ENCODE peak calls at places on chromosomes 2 and 18, in seven cellular contexts. C is nephron progenitor cell; I is SK-N-DZ; L is effector CD4-positive, alpha-beta T cell; P is HCEC 1CT; A is activated CD4-positive, CD25-positive, alpha-beta regulatory T cell; X is NCI-H774. U is an unnamed sample.

GRCh38 chr2:29601872-29602271 is 319.5 kb downstream of the ALK start:
- DNase-seq in C (no peak), I (no peak), A (no peak), P (peak; percentile 68), X (no peak), L (no peak), U (no peak)

GRCh38 chr2:9757430-9758287 is 85.6 kb upstream of the TAF1B start:
- DNase-seq in I (no peak), L (no peak), P (no peak), A (no peak), X (no peak), C (peak; percentile 59), U (no peak)

GRCh38 chr18:39990540-39990939 is 1964.5 kb upstream of the PIK3C3 start:
- DNase-seq in X (no peak), I (no peak), P (no peak), L (no peak), C (no peak), A (no peak), U (no peak)

GRCh38 chr2:197309369-197310231 is 980 bp downstream of the ANKRD44 start:
- DNase-seq in I (peak; percentile 47), P (no peak), L (peak; percentile 29), X (no peak), C (no peak), A (no peak), U (no peak)

GRCh38 chr18:42174909-42175308 is 219.9 kb downstream of the PIK3C3 start:
- DNase-seq in P (no peak), L (no peak), C (peak; percentile 50), X (no peak), I (no peak), A (no peak), U (no peak)

GRCh38 chr2:207154556-207155179 is 11.1 kb downstream of the KLF7 start:
- DNase-seq in I (peak; percentile 73), C (no peak), A (no peak), X (no peak), P (no peak), L (no peak), U (no peak)

GRCh38 chr18:57353940-57354461 is 1.6 kb downstream of the ST8SIA3 start:
- DNase-seq in I (peak; percentile 52), C (peak; percentile 93), P (no peak), L (no peak), A (no peak), X (peak; percentile 31), U (no peak)

GRCh38 chr2:178391701-178392100 is 59.3 kb downstream of the PRKRA start:
- DNase-seq in L (no peak), C (no peak), I (no peak), P (no peak), A (no peak), X (no peak), U (no peak)

GRCh38 chr2:118003396-118003824 is 10.5 kb downstream of the CCDC93 start:
- DNase-seq in I (peak; percentile 79), P (peak; percentile 66), A (no peak), X (peak; percentile 2), L (peak; percentile 51), C (peak; percentile 50), U (peak; percentile 56)

GRCh38 chr2:16943279-16943958 is 277.8 kb upstream of the CYRIA start:
- DNase-seq in X (no peak), I (no peak), L (no peak), A (no peak), P (no peak), C (no peak), U (peak; percentile 77)

GRCh38 chr18:46051731-46052461 is 20.2 kb downstream of the PSTPIP2 start:
- DNase-seq in A (no peak), P (peak; percentile 24), L (no peak), I (no peak), X (no peak), C (no peak), U (peak; percentile 79)

GRCh38 chr2:42569116-42569711 is 782 bp downstream of the MTA3 start:
- DNase-seq in A (no peak), P (peak; percentile 22), L (no peak), X (peak; percentile 18), C (peak; percentile 27), I (no peak), U (no peak)

GRCh38 chr2:227703280-227703732 is 14.5 kb downstream of the SLC19A3 start:
- DNase-seq in A (no peak), P (peak; percentile 39), C (no peak), X (peak; percentile 13), I (no peak), L (no peak), U (no peak)

GRCh38 chr18:8824846-8825245 is 119.5 kb downstream of the MTCL1 start:
- DNase-seq in C (no peak), I (no peak), P (no peak), X (no peak), L (no peak), A (no peak), U (no peak)

GRCh38 chr2:25894135-25894830 is 16.0 kb upstream of the ASXL2 start:
- DNase-seq in X (no peak), C (no peak), P (peak; percentile 50), I (no peak), A (no peak), L (no peak), U (no peak)

GRCh38 chr18:54774971-54775665 is 53.2 kb upstream of the RAB27B start:
- DNase-seq in X (no peak), L (no peak), A (no peak), P (peak; percentile 32), I (no peak), C (no peak), U (no peak)

GRCh38 chr18:70337139-70337972 is 48.5 kb downstream of the SOCS6 start:
- DNase-seq in C (no peak), X (no peak), P (peak; percentile 86), I (no peak), L (no peak), A (no peak), U (no peak)

GRCh38 chr2:71455741-71456569 is 2.6 kb downstream of the DYSF start:
- DNase-seq in P (no peak), C (peak; percentile 46), L (no peak), X (no peak), A (no peak), I (no peak), U (no peak)

GRCh38 chr2:31028415-31028814 is 109.8 kb downstream of the GALNT14 start:
- DNase-seq in A (no peak), C (no peak), X (no peak), L (no peak), I (no peak), P (no peak), U (no peak)

GRCh38 chr2:10773841-10774341 is 38.7 kb downstream of the PDIA6 start:
- DNase-seq in A (no peak), C (no peak), P (no peak), L (no peak), X (no peak), I (no peak), U (no peak)

GRCh38 chr2:205868773-205869333 is 186.6 kb downstream of the NRP2 start:
- DNase-seq in A (no peak), X (no peak), L (no peak), C (no peak), P (peak; percentile 69), I (no peak), U (no peak)

GRCh38 chr2:110807520-110807919 is 75.1 kb downstream of the ACOXL start:
- DNase-seq in X (no peak), A (no peak), P (peak; percentile 13), I (no peak), C (no peak), L (no peak), U (no peak)

GRCh38 chr18:50594931-50595330 is 35.0 kb downstream of the MAPK4 start:
- DNase-seq in C (no peak), P (peak; percentile 2), I (no peak), A (no peak), L (no peak), X (no peak), U (no peak)

GRCh38 chr2:30714811-30715709 is 92.2 kb downstream of the CAPN13 start:
- DNase-seq in X (no peak), P (no peak), I (no peak), C (no peak), L (no peak), A (no peak), U (no peak)

GRCh38 chr2:158024288-158024898 is 77.3 kb upstream of the UPP2 start:
- DNase-seq in L (peak; percentile 25), I (peak; percentile 86), A (peak; percentile 10), P (peak; percentile 27), C (peak; percentile 66), X (peak; percentile 25), U (no peak)

GRCh38 chr2:27954261-27954673 is 63.7 kb downstream of the BABAM2 start:
- DNase-seq in I (no peak), C (no peak), P (peak; percentile 55), X (no peak), A (no peak), L (no peak), U (no peak)

GRCh38 chr18:76689646-76690264 is 132.6 kb upstream of the ZNF236 start:
- DNase-seq in I (no peak), L (no peak), P (no peak), C (no peak), X (no peak), A (no peak), U (no peak)

GRCh38 chr2:158403237-158403636 is 53.3 kb downstream of the CCDC148 start:
- DNase-seq in P (no peak), X (no peak), A (no peak), I (no peak), L (no peak), C (no peak), U (peak; percentile 6)

GRCh38 chr2:46854260-46854659 is 61.3 kb downstream of the MCFD2 start:
- DNase-seq in P (no peak), L (no peak), I (no peak), A (no peak), X (no peak), C (no peak), U (no peak)

GRCh38 chr18:35862115-35862640 is 110.3 kb upstream of the RMP24 start:
- DNase-seq in A (no peak), C (no peak), I (no peak), P (no peak), X (no peak), L (no peak), U (no peak)

GRCh38 chr2:111705711-111706323 is 178.2 kb downstream of the ANAPC1 start:
- DNase-seq in A (no peak), I (no peak), L (no peak), P (peak; percentile 86), X (peak; percentile 42), C (no peak), U (no peak)